ENCODE peak calls at places on chromosome 13, in six cellular contexts. One of them, this sample, is unnamed.
A peak's percentile ranks its signal among the peaks of the same experiment; 100 is the strongest.

GRCh38 chr13:71067164-71067815 is 799.7 kb downstream of the DACH1 start:
- DNase-seq in A549: peak; percentile 0
- DNase-seq in K562: no peak
- DNase-seq in endothelial cell of umbilical vein: peak; percentile 35
- DNase-seq in HepG2: peak; percentile 0
- DNase-seq in GM12878: no peak
- DNase-seq in this sample: no peak

GRCh38 chr13:94596575-94596971 is 621 bp upstream of the TGDS start:
- DNase-seq in GM12878: no peak
- DNase-seq in A549: no peak
- DNase-seq in K562: no peak
- DNase-seq in HepG2: no peak
- DNase-seq in endothelial cell of umbilical vein: no peak
- DNase-seq in this sample: no peak

GRCh38 chr13:93217701-93218100 is 8.9 kb upstream of the GPC6 start:
- DNase-seq in GM12878: no peak
- DNase-seq in endothelial cell of umbilical vein: no peak
- DNase-seq in A549: no peak
- DNase-seq in K562: peak; percentile 16
- DNase-seq in HepG2: peak; percentile 32
- DNase-seq in this sample: no peak

GRCh38 chr13:93355094-93355493 is 128.5 kb downstream of the GPC6 start:
- DNase-seq in HepG2: no peak
- DNase-seq in endothelial cell of umbilical vein: no peak
- DNase-seq in A549: no peak
- DNase-seq in GM12878: no peak
- DNase-seq in K562: peak; percentile 22
- DNase-seq in this sample: no peak

GRCh38 chr13:39783051-39783450 is 127.6 kb downstream of the COG6 start:
- DNase-seq in HepG2: no peak
- DNase-seq in GM12878: no peak
- DNase-seq in endothelial cell of umbilical vein: peak; percentile 80
- DNase-seq in K562: no peak
- DNase-seq in A549: no peak
- DNase-seq in this sample: no peak

GRCh38 chr13:101554420-101555125 is 102.1 kb downstream of the ITGBL1 start:
- DNase-seq in GM12878: no peak
- DNase-seq in A549: no peak
- DNase-seq in HepG2: no peak
- DNase-seq in endothelial cell of umbilical vein: no peak
- DNase-seq in K562: no peak
- DNase-seq in this sample: no peak

GRCh38 chr13:95509521-95510315 is 42.8 kb upstream of the CLDN10 start:
- DNase-seq in K562: no peak
- DNase-seq in endothelial cell of umbilical vein: no peak
- DNase-seq in GM12878: no peak
- DNase-seq in HepG2: no peak
- DNase-seq in A549: no peak
- DNase-seq in this sample: peak; percentile 84

GRCh38 chr13:23744315-23744714 is 144.9 kb downstream of the MIPEP start:
- DNase-seq in K562: no peak
- DNase-seq in HepG2: no peak
- DNase-seq in A549: no peak
- DNase-seq in GM12878: no peak
- DNase-seq in endothelial cell of umbilical vein: no peak
- DNase-seq in this sample: no peak

GRCh38 chr13:49890376-49890775 is 45.8 kb downstream of the SPRYD7 start:
- DNase-seq in endothelial cell of umbilical vein: no peak
- DNase-seq in A549: no peak
- DNase-seq in GM12878: no peak
- DNase-seq in HepG2: no peak
- DNase-seq in K562: no peak
- DNase-seq in this sample: no peak

GRCh38 chr13:40665754-40666057 is 735 bp downstream of the FOXO1 start:
- DNase-seq in HepG2: no peak
- DNase-seq in K562: peak; percentile 18
- DNase-seq in A549: no peak
- DNase-seq in endothelial cell of umbilical vein: no peak
- DNase-seq in GM12878: no peak
- DNase-seq in this sample: peak; percentile 54

GRCh38 chr13:109140054-109140776 is 510.8 kb downstream of the MYO16 start:
- DNase-seq in GM12878: no peak
- DNase-seq in A549: no peak
- DNase-seq in endothelial cell of umbilical vein: no peak
- DNase-seq in K562: no peak
- DNase-seq in HepG2: no peak
- DNase-seq in this sample: no peak

GRCh38 chr13:112638157-112638750 is 50.3 kb upstream of the TUBGCP3 start:
- DNase-seq in HepG2: no peak
- DNase-seq in K562: no peak
- DNase-seq in A549: no peak
- DNase-seq in endothelial cell of umbilical vein: no peak
- DNase-seq in GM12878: no peak
- DNase-seq in this sample: no peak

GRCh38 chr13:60755380-60756163 is 358.6 kb downstream of the TDRD3 start:
- DNase-seq in endothelial cell of umbilical vein: peak; percentile 65
- DNase-seq in HepG2: no peak
- DNase-seq in A549: peak; percentile 0
- DNase-seq in K562: no peak
- DNase-seq in GM12878: no peak
- DNase-seq in this sample: no peak

GRCh38 chr13:109998808-109999528 is 212.6 kb upstream of the IRS2 start:
- DNase-seq in GM12878: no peak
- DNase-seq in HepG2: no peak
- DNase-seq in A549: peak; percentile 89
- DNase-seq in K562: no peak
- DNase-seq in endothelial cell of umbilical vein: no peak
- DNase-seq in this sample: peak; percentile 40

GRCh38 chr13:31213681-31214289 is 14.0 kb downstream of the B3GLCT start:
- DNase-seq in A549: no peak
- DNase-seq in K562: no peak
- DNase-seq in endothelial cell of umbilical vein: no peak
- DNase-seq in HepG2: no peak
- DNase-seq in GM12878: no peak
- DNase-seq in this sample: no peak

GRCh38 chr13:51995677-51996551 is 15.3 kb downstream of the ATP7B start:
- DNase-seq in GM12878: no peak
- DNase-seq in HepG2: no peak
- DNase-seq in endothelial cell of umbilical vein: peak; percentile 30
- DNase-seq in K562: peak; percentile 37
- DNase-seq in A549: no peak
- DNase-seq in this sample: peak; percentile 25

GRCh38 chr13:24097667-24098066 is 62.9 kb upstream of the SPATA13 start:
- DNase-seq in K562: no peak
- DNase-seq in HepG2: no peak
- DNase-seq in A549: no peak
- DNase-seq in GM12878: no peak
- DNase-seq in endothelial cell of umbilical vein: no peak
- DNase-seq in this sample: peak; percentile 12

GRCh38 chr13:59442946-59443345 is 720.8 kb downstream of the DIAPH3 start:
- DNase-seq in endothelial cell of umbilical vein: peak; percentile 92
- DNase-seq in A549: no peak
- DNase-seq in HepG2: no peak
- DNase-seq in K562: no peak
- DNase-seq in GM12878: no peak
- DNase-seq in this sample: no peak

GRCh38 chr13:71864094-71864980 is 2.7 kb downstream of the DACH1 start:
- DNase-seq in K562: no peak
- DNase-seq in HepG2: no peak
- DNase-seq in A549: no peak
- DNase-seq in GM12878: no peak
- DNase-seq in endothelial cell of umbilical vein: peak; percentile 75
- DNase-seq in this sample: peak; percentile 96

GRCh38 chr13:109649713-109650112 is 136.7 kb downstream of the IRS2 start:
- DNase-seq in A549: no peak
- DNase-seq in endothelial cell of umbilical vein: no peak
- DNase-seq in HepG2: no peak
- DNase-seq in GM12878: no peak
- DNase-seq in K562: no peak
- DNase-seq in this sample: no peak

GRCh38 chr13:98071316-98071715 is 71.6 kb upstream of the FARP1 start:
- DNase-seq in GM12878: no peak
- DNase-seq in HepG2: no peak
- DNase-seq in endothelial cell of umbilical vein: no peak
- DNase-seq in K562: no peak
- DNase-seq in A549: no peak
- DNase-seq in this sample: no peak
- TF ChIP-seq MYC in GM12878: no peak
- TF ChIP-seq MYC in HepG2: no peak
- TF ChIP-seq MYC in endothelial cell of umbilical vein: no peak
- TF ChIP-seq MYC in K562: no peak
- TF ChIP-seq MYC in A549: no peak
- TF ChIP-seq MYC in this sample: no peak

GRCh38 chr13:79528759-79529191 is 47.8 kb downstream of the NDFIP2 start:
- DNase-seq in A549: no peak
- DNase-seq in K562: no peak
- DNase-seq in endothelial cell of umbilical vein: no peak
- DNase-seq in HepG2: no peak
- DNase-seq in GM12878: no peak
- DNase-seq in this sample: no peak
- TF ChIP-seq MYC in A549: no peak
- TF ChIP-seq MYC in K562: no peak
- TF ChIP-seq MYC in endothelial cell of umbilical vein: no peak
- TF ChIP-seq MYC in HepG2: no peak
- TF ChIP-seq MYC in GM12878: no peak
- TF ChIP-seq MYC in this sample: no peak

GRCh38 chr13:35966024-35966423 is 165.2 kb downstream of the DCLK1 start:
- DNase-seq in A549: no peak
- DNase-seq in endothelial cell of umbilical vein: no peak
- DNase-seq in K562: no peak
- DNase-seq in GM12878: no peak
- DNase-seq in HepG2: no peak
- DNase-seq in this sample: no peak

GRCh38 chr13:35961461-35962220 is 169.5 kb downstream of the DCLK1 start:
- DNase-seq in K562: no peak
- DNase-seq in HepG2: no peak
- DNase-seq in endothelial cell of umbilical vein: no peak
- DNase-seq in A549: no peak
- DNase-seq in GM12878: no peak
- DNase-seq in this sample: no peak

GRCh38 chr13:35963982-35964665 is 167.1 kb downstream of the DCLK1 start:
- DNase-seq in HepG2: no peak
- DNase-seq in GM12878: no peak
- DNase-seq in K562: no peak
- DNase-seq in endothelial cell of umbilical vein: peak; percentile 29
- DNase-seq in A549: no peak
- DNase-seq in this sample: no peak

GRCh38 chr13:35964764-35965163 is 166.4 kb downstream of the DCLK1 start:
- DNase-seq in HepG2: peak; percentile 22
- DNase-seq in A549: peak; percentile 2
- DNase-seq in GM12878: no peak
- DNase-seq in K562: no peak
- DNase-seq in endothelial cell of umbilical vein: peak; percentile 24
- DNase-seq in this sample: no peak

DNA sequence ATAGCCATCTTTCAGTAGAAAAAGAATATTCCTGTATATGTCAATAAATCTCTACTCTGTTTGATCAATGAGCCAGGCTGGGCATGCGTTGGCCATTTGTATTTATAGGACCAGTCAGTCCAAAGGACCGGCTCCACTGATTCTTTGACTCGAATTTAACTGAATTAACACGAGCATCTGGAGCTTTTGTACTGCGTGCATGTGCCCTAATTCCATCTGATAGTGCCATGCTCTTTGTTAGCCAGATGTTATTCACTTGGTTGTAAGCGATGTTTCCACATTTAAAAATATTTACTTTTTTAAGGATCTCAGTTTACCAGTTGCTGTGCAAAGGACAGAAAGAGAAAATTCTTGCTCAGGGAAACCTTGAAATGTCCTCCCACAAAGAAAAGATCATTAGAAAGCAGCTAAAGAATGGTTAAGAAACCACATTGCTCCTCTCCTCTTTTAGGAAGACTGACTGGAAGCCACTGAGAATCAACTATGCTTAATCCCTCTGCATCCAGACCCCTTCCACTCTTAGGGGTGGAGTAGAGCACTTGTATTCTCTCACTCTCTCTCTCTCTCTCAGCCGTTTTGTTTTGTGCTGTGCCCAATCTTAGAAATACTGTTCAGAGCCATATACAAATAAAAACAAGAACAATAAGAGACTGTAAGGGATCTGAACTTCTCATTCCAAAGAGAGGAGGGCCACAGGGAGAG is 165.8 kb downstream of the DCLK1 start:
- DNase-seq in endothelial cell of umbilical vein: no peak
- DNase-seq in A549: no peak
- DNase-seq in HepG2: no peak
- DNase-seq in K562: no peak
- DNase-seq in GM12878: no peak
- DNase-seq in this sample: no peak
- TF ChIP-seq MYC in endothelial cell of umbilical vein: no peak
- TF ChIP-seq MYC in A549: no peak
- TF ChIP-seq MYC in HepG2: no peak
- TF ChIP-seq MYC in K562: no peak
- TF ChIP-seq MYC in GM12878: no peak
- TF ChIP-seq MYC in this sample: no peak

GRCh38 chr13:32228330-32229041 is 86.7 kb downstream of the ZAR1L start:
- DNase-seq in GM12878: no peak
- DNase-seq in K562: no peak
- DNase-seq in HepG2: no peak
- DNase-seq in A549: peak; percentile 1
- DNase-seq in endothelial cell of umbilical vein: no peak
- DNase-seq in this sample: no peak
- TF ChIP-seq MYC in GM12878: no peak
- TF ChIP-seq MYC in K562: no peak
- TF ChIP-seq MYC in HepG2: no peak
- TF ChIP-seq MYC in A549: no peak
- TF ChIP-seq MYC in endothelial cell of umbilical vein: no peak
- TF ChIP-seq MYC in this sample: no peak

GRCh38 chr13:22106058-22106457 is 435.2 kb downstream of the FGF9 start:
- DNase-seq in HepG2: no peak
- DNase-seq in GM12878: no peak
- DNase-seq in A549: no peak
- DNase-seq in K562: no peak
- DNase-seq in endothelial cell of umbilical vein: no peak
- DNase-seq in this sample: no peak

GRCh38 chr13:22107549-22107948 is 436.7 kb downstream of the FGF9 start:
- DNase-seq in K562: no peak
- DNase-seq in endothelial cell of umbilical vein: no peak
- DNase-seq in A549: peak; percentile 28
- DNase-seq in GM12878: no peak
- DNase-seq in HepG2: peak; percentile 32
- DNase-seq in this sample: no peak

GRCh38 chr13:22102237-22102636 is 431.4 kb downstream of the FGF9 start:
- DNase-seq in K562: no peak
- DNase-seq in GM12878: no peak
- DNase-seq in endothelial cell of umbilical vein: no peak
- DNase-seq in A549: no peak
- DNase-seq in HepG2: no peak
- DNase-seq in this sample: no peak

GRCh38 chr13:22103628-22104027 is 432.8 kb downstream of the FGF9 start:
- DNase-seq in A549: no peak
- DNase-seq in GM12878: no peak
- DNase-seq in HepG2: no peak
- DNase-seq in K562: no peak
- DNase-seq in endothelial cell of umbilical vein: no peak
- DNase-seq in this sample: no peak

DNA sequence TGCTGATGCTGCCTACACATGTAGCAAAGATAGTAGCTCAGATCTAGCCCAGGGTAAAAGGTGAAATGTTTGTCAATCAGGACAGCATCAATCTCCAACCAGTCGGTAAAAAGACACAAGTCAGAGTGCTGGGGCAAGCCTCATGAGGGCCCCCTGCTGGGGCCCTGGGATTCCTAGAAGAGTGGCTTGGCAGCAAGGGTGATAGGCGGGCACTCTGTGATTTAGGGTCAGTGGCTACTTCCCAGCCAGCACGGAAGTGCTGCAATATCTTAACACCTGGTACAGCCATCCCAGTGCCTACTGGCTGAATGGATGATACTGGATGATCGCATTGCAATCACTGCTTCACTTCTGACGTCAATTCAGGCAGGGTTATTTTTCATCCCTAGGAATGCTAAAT is 432.2 kb downstream of the FGF9 start:
- DNase-seq in endothelial cell of umbilical vein: no peak
- DNase-seq in A549: no peak
- DNase-seq in K562: peak; percentile 4
- DNase-seq in HepG2: no peak
- DNase-seq in GM12878: no peak
- DNase-seq in this sample: peak; percentile 18
- TF ChIP-seq MYC in endothelial cell of umbilical vein: no peak
- TF ChIP-seq MYC in A549: no peak
- TF ChIP-seq MYC in K562: no peak
- TF ChIP-seq MYC in HepG2: no peak
- TF ChIP-seq MYC in GM12878: no peak
- TF ChIP-seq MYC in this sample: no peak